ENCODE peak calls at places on chromosome 16, in seven cellular contexts. G is thyroid gland; N is CD8-positive, alpha-beta T cell; J is tibial artery; F is left lung; Y is psoas muscle; D is brain microvascular endothelial cell. S is an unnamed sample. For H3K36me3 and H3K27me3, the result is how much of the 10 kb centered on the place peaks cover.

GRCh38 chr16:48234630-48235029 is 9.5 kb upstream of the LONP2 start:
- DNase-seq in N (no peak), D (no peak), G (no peak), Y (no peak), F (no peak), J (no peak), S (no peak)

GRCh38 chr16:9042943-9043680 is 48.3 kb upstream of the HAPSTR1 start:
- DNase-seq in D (peak), F (no peak), G (no peak), N (no peak), J (no peak), Y (no peak), S (no peak)

GRCh38 chr16:47258874-47259461 is 115.2 kb upstream of the NETO2 start:
- DNase-seq in G (no peak), J (no peak), F (no peak), N (no peak), D (peak), Y (no peak), S (no peak)

GRCh38 chr16:521381-522210 is 5.9 kb upstream of the CAPN15 start:
- DNase-seq in G (no peak), F (no peak), D (no peak), Y (no peak), J (no peak), N (no peak), S (no peak)

GRCh38 chr16:13324861-13325260 is 423.5 kb downstream of the SHISA9 start:
- DNase-seq in F (no peak), Y (no peak), D (no peak), N (no peak), G (no peak), J (no peak), S (no peak)

GRCh38 chr16:80274576-80275191 is 266.1 kb upstream of the DYNLRB2 start:
- DNase-seq in Y (no peak), F (no peak), J (no peak), N (no peak), G (no peak), D (peak), S (no peak)

GRCh38 chr16:48386559-48387312 is 1.5 kb upstream of the SIAH1 start:
- DNase-seq in F (no peak), G (peak), D (peak), J (peak), N (no peak), Y (peak), S (no peak)

GRCh38 chr16:79334127-79334526 is 266.4 kb downstream of the MAF start:
- DNase-seq in G (peak), F (no peak), J (no peak), N (no peak), Y (no peak), D (no peak), S (peak)

GRCh38 chr16:48612621-48613020 is 2.6 kb upstream of the N4BP1 start:
- DNase-seq in G (no peak), Y (no peak), N (no peak), J (no peak), D (no peak), F (no peak), S (no peak)

GRCh38 chr16:8905168-8905762 is 23.1 kb downstream of the LITAFD start:
- DNase-seq in D (peak), G (no peak), J (no peak), F (no peak), Y (no peak), N (no peak), S (no peak)

GRCh38 chr16:24471616-24472015 is 67.8 kb upstream of the RBBP6 start:
- DNase-seq in J (no peak), F (no peak), G (no peak), N (no peak), D (no peak), Y (no peak), S (no peak)

GRCh38 chr16:68259421-68259820 is 4.9 kb upstream of the SLC7A6 start:
- DNase-seq in J (no peak), F (no peak), N (no peak), D (no peak), Y (peak), G (no peak), S (no peak)

DNA sequence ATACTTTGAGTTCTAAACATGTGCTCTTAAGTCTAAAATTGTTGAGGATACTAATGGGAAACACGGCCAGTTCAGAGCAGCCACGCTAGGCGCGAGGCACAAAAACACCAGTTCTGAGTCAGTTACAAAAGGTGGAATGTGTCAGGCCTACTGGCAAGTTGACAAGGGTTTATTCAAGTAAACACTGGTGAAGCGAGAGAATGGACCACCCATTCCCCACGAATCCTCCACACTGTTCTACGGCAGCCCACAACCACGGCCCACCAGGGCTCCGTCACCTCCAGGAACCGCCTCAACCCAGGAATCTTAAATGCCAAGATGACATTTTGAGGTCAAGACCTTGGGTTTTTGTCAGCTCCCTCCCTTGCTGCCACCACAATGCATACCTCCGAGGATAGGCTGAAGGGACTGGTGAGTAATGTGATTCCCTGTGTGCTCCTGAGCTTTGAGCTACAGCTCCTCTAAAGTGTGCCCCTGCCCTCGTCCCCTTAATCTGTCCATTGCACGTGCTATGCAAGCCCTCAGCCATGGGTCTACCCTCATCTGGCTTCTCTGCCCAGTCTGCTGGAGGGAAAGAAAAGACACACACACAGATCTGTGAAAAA is 28.5 kb upstream of the TRAP1 start:
- DNase-seq in D (no peak), F (no peak), G (no peak), J (peak), N (no peak), Y (no peak), S (no peak)
- H3K27ac ChIP-seq in D (no peak), F (no peak), G (no peak), J (no peak), N (no peak), Y (peak), S (no peak)

GRCh38 chr16:70534949-70535348 is 11.3 kb downstream of the SF3B3 start:
- DNase-seq in N (no peak), J (no peak), F (no peak), D (no peak), G (no peak), Y (no peak), S (no peak)
- H3K36me3 ChIP-seq in N (half or more), J (half or more), F (under half), D (half or more), G (half or more), Y (under half), S (half or more)

GRCh38 chr16:27486760-27487159 is 63.0 kb downstream of the GTF3C1 start:
- DNase-seq in N (no peak), J (no peak), D (no peak), G (no peak), F (no peak), Y (no peak), S (no peak)
- H3K27me3 ChIP-seq in N (under half), J (under half), D (under half), G (under half), F (under half), Y (under half), S (under half)

DNA sequence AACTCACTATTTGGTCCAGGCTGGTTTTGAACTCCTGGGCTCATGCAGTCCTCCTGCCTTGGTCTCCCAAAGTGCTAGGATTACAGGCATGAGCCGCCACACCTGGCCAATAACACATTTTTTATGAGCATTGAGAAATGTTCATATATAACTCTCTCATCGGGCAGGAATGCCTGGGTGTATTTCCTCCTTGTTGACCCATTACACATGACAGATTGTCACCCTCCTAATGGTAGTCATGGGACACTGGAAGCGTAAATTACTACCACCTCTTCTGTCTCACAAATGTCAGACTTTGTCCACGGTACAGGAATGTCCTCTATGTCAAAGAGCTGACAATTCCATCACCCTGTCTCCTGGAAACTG is 52.9 kb downstream of the VAT1L start:
- DNase-seq in D (no peak), N (no peak), J (no peak), F (no peak), Y (no peak), G (no peak), S (no peak)
- H3K27ac ChIP-seq in D (no peak), N (no peak), J (no peak), F (no peak), Y (no peak), G (no peak), S (no peak)

GRCh38 chr16:72085002-72085401 is 8.4 kb downstream of the TXNL4B start:
- DNase-seq in Y (no peak), F (no peak), N (no peak), J (no peak), G (no peak), D (no peak), S (no peak)
- H3K36me3 ChIP-seq in Y (under half), F (under half), N (under half), J (half or more), G (under half), D (under half), S (under half)

DNA sequence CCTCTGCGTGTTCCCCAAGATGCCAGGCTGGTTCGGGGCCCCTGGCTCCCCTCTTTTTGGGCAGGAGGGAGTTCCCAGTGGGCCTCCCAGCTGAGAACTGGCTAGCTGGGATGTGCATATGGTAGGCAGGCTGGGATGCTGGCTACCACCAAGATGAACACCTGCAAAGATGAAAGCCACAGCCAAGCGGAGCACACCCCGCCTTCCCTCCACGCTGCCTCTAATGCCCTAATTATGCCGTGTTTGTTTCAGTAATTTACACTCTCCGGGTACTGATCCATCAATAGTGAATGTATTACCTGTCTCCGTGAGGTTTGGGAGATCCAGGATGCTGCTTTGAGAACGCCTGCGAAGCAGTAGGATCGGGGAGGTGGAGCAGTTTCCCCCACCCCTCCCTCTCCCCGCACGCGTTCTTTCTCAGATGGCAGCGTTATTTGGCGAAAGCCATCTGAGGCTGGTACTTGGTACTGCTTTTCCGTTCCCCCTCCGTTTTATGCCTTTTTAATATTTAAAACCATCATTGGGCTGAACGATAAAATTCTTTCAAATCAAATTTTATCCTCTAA is 28.8 kb upstream of the GSE1 start:
- DNase-seq in D (no peak), N (no peak), Y (no peak), G (no peak), J (no peak), F (no peak), S (no peak)
- H3K27me3 ChIP-seq in D (under half), N (under half), Y (under half), G (under half), J (under half), F (under half), S (under half)

DNA sequence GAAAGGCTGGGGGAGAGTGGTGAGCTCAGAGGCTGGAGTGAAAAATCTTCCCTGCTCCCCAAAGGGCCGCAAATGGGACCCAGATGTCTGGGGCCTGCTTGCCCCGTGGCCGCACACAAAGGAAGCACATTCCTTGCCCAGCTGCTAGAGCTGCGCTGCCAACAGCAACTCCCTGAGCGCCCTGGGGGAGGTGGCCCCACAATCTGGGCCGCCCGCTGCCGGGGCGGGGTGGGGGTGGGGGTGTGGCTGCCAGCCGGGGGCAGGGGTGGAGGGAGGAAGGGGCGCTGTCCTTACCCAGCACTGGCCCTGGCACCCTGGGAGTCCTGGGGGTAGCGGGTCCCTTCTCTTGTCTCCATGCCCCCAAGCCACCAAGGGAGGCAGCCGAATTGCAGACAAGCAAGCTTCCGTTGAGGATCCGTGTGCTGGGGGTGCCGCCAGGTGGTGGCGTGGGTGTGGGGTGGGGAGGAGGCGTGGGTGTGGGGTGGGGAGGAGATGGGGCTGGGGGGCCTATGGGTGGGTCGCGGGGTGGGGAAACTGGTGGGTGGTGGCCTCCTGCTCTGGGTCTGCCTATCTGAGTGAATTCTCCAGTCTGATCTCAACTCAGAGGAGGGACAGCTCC is 48.4 kb upstream of the PABPN1L start:
- DNase-seq in Y (peak), J (no peak), F (no peak), N (no peak), D (no peak), G (no peak), S (no peak)
- H3K27ac ChIP-seq in Y (no peak), J (no peak), F (no peak), N (no peak), D (no peak), G (no peak), S (no peak)

GRCh38 chr16:73216932-73217331 is 169.0 kb upstream of the ZFHX3 start:
- DNase-seq in J (no peak), D (no peak), G (no peak), F (no peak), N (no peak), Y (no peak), S (no peak)
- H3K36me3 ChIP-seq in J (under half), D (under half), G (under half), F (under half), N (under half), Y (under half), S (under half)

DNA sequence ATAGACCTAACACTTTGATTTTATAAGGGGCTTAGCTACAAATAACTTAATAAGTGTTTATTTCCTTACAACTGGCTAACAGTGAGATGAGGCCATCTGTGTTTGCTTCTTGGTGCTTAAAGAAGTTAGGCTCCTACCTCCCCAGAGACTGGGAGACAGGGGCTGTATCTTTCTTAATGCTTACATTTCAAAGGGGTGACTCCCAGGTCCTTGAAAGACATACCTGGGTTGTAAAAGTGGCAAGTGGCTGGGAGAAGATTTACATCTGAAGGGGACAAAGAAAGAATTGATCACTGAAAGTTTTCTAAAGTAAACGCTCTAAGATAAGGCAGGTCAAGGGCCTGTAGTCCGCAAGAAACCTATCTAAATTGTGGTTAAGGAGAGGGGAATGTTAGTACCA is 196.8 kb downstream of the CNTNAP4 start:
- DNase-seq in N (no peak), G (no peak), D (no peak), F (no peak), Y (no peak), J (no peak), S (no peak)
- H3K27me3 ChIP-seq in N (under half), G (under half), D (under half), F (under half), Y (under half), J (under half), S (under half)